ENCODE peak calls at places on chromosomes 16 and 17, in eight cellular contexts. One of them, this sample, is unnamed.

GRCh38 chr17:71432378-71433315 is 688.2 kb upstream of the SOX9 start:
- DNase-seq in HFFc6: no peak
- DNase-seq in astrocyte of the spinal cord: no peak
- DNase-seq in HFF-Myc: no peak
- DNase-seq in GM12878: no peak
- DNase-seq in cardiac fibroblast: no peak
- DNase-seq in spleen: no peak
- DNase-seq in GM12865: no peak
- DNase-seq in this sample: no peak

GRCh38 chr17:78278139-78278741 is 46.8 kb downstream of the TMEM235 start:
- DNase-seq in HFFc6: no peak
- DNase-seq in astrocyte of the spinal cord: no peak
- DNase-seq in HFF-Myc: no peak
- DNase-seq in GM12878: no peak
- DNase-seq in cardiac fibroblast: no peak
- DNase-seq in spleen: no peak
- DNase-seq in GM12865: no peak
- DNase-seq in this sample: no peak

GRCh38 chr16:71746442-71747046 is 22.0 kb upstream of the PHLPP2 start:
- DNase-seq in HFFc6: peak
- DNase-seq in astrocyte of the spinal cord: peak
- DNase-seq in HFF-Myc: no peak
- DNase-seq in GM12878: no peak
- DNase-seq in cardiac fibroblast: peak
- DNase-seq in spleen: no peak
- DNase-seq in GM12865: peak
- DNase-seq in this sample: no peak

GRCh38 chr16:70749006-70749678 is 51.8 kb downstream of the VAC14 start:
- DNase-seq in HFFc6: no peak
- DNase-seq in astrocyte of the spinal cord: no peak
- DNase-seq in HFF-Myc: no peak
- DNase-seq in GM12878: no peak
- DNase-seq in cardiac fibroblast: no peak
- DNase-seq in spleen: no peak
- DNase-seq in GM12865: no peak
- DNase-seq in this sample: no peak

GRCh38 chr16:85098565-85098964 is 13.7 kb downstream of the CIBAR2 start:
- DNase-seq in HFFc6: no peak
- DNase-seq in astrocyte of the spinal cord: no peak
- DNase-seq in HFF-Myc: no peak
- DNase-seq in GM12878: no peak
- DNase-seq in cardiac fibroblast: no peak
- DNase-seq in spleen: no peak
- DNase-seq in GM12865: no peak
- DNase-seq in this sample: no peak

GRCh38 chr17:4492762-4493561 is 5.7 kb upstream of the SPNS2 start:
- DNase-seq in HFFc6: peak
- DNase-seq in astrocyte of the spinal cord: no peak
- DNase-seq in HFF-Myc: peak
- DNase-seq in GM12878: no peak
- DNase-seq in cardiac fibroblast: peak
- DNase-seq in spleen: no peak
- DNase-seq in GM12865: peak
- DNase-seq in this sample: peak

GRCh38 chr17:40218740-40219072 is 398 bp upstream of the WIPF2 start:
- DNase-seq in HFFc6: peak
- DNase-seq in astrocyte of the spinal cord: peak
- DNase-seq in HFF-Myc: peak
- DNase-seq in GM12878: peak
- DNase-seq in cardiac fibroblast: peak
- DNase-seq in spleen: peak
- DNase-seq in GM12865: peak
- DNase-seq in this sample: peak

GRCh38 chr16:30041841-30042240 is 10.8 kb upstream of the TLCD3B start:
- DNase-seq in HFFc6: peak
- DNase-seq in astrocyte of the spinal cord: peak
- DNase-seq in HFF-Myc: no peak
- DNase-seq in GM12878: no peak
- DNase-seq in cardiac fibroblast: peak
- DNase-seq in spleen: no peak
- DNase-seq in GM12865: no peak
- DNase-seq in this sample: no peak

GRCh38 chr16:1057252-1057932 is 15.2 kb upstream of the SSTR5 start:
- DNase-seq in HFFc6: no peak
- DNase-seq in astrocyte of the spinal cord: no peak
- DNase-seq in HFF-Myc: no peak
- DNase-seq in GM12878: no peak
- DNase-seq in cardiac fibroblast: peak
- DNase-seq in spleen: no peak
- DNase-seq in GM12865: peak
- DNase-seq in this sample: peak

GRCh38 chr17:40462343-40463121 is 19.3 kb downstream of the IGFBP4 start:
- DNase-seq in HFFc6: no peak
- DNase-seq in astrocyte of the spinal cord: no peak
- DNase-seq in HFF-Myc: no peak
- DNase-seq in GM12878: no peak
- DNase-seq in cardiac fibroblast: peak
- DNase-seq in spleen: no peak
- DNase-seq in GM12865: no peak
- DNase-seq in this sample: no peak

GRCh38 chr16:58026139-58026704 is 668 bp downstream of the MMP15 start:
- DNase-seq in HFFc6: no peak
- DNase-seq in astrocyte of the spinal cord: peak
- DNase-seq in HFF-Myc: no peak
- DNase-seq in GM12878: no peak
- DNase-seq in cardiac fibroblast: peak
- DNase-seq in spleen: peak
- DNase-seq in GM12865: peak
- DNase-seq in this sample: peak

GRCh38 chr16:58025351-58026138 is at the start of gene MMP15:
- DNase-seq in HFFc6: no peak
- DNase-seq in astrocyte of the spinal cord: peak
- DNase-seq in HFF-Myc: no peak
- DNase-seq in GM12878: no peak
- DNase-seq in cardiac fibroblast: peak
- DNase-seq in spleen: peak
- DNase-seq in GM12865: peak
- DNase-seq in this sample: peak

GRCh38 chr16:58027341-58028167 is 2.0 kb downstream of the MMP15 start:
- DNase-seq in HFFc6: no peak
- DNase-seq in astrocyte of the spinal cord: no peak
- DNase-seq in HFF-Myc: no peak
- DNase-seq in GM12878: no peak
- DNase-seq in cardiac fibroblast: no peak
- DNase-seq in spleen: peak
- DNase-seq in GM12865: no peak
- DNase-seq in this sample: peak

GRCh38 chr16:58028168-58028455 is 2.6 kb downstream of the MMP15 start:
- DNase-seq in HFFc6: no peak
- DNase-seq in astrocyte of the spinal cord: no peak
- DNase-seq in HFF-Myc: no peak
- DNase-seq in GM12878: no peak
- DNase-seq in cardiac fibroblast: no peak
- DNase-seq in spleen: peak
- DNase-seq in GM12865: no peak
- DNase-seq in this sample: no peak

GRCh38 chr16:58026705-58027340 is 1.3 kb downstream of the MMP15 start:
- DNase-seq in HFFc6: no peak
- DNase-seq in astrocyte of the spinal cord: no peak
- DNase-seq in HFF-Myc: no peak
- DNase-seq in GM12878: no peak
- DNase-seq in cardiac fibroblast: no peak
- DNase-seq in spleen: peak
- DNase-seq in GM12865: no peak
- DNase-seq in this sample: peak
- TF ChIP-seq CTCF in HFFc6: no peak
- TF ChIP-seq CTCF in astrocyte of the spinal cord: no peak
- TF ChIP-seq CTCF in HFF-Myc: no peak
- TF ChIP-seq CTCF in GM12878: no peak
- TF ChIP-seq CTCF in cardiac fibroblast: no peak
- TF ChIP-seq CTCF in spleen: no peak
- TF ChIP-seq CTCF in GM12865: no peak
- TF ChIP-seq CTCF in this sample: no peak

GRCh38 chr16:13379266-13379665 is 477.9 kb downstream of the SHISA9 start:
- DNase-seq in HFFc6: no peak
- DNase-seq in astrocyte of the spinal cord: no peak
- DNase-seq in HFF-Myc: no peak
- DNase-seq in GM12878: no peak
- DNase-seq in cardiac fibroblast: no peak
- DNase-seq in spleen: no peak
- DNase-seq in GM12865: no peak
- DNase-seq in this sample: no peak

GRCh38 chr16:13377143-13377542 is 475.7 kb downstream of the SHISA9 start:
- DNase-seq in HFFc6: no peak
- DNase-seq in astrocyte of the spinal cord: no peak
- DNase-seq in HFF-Myc: no peak
- DNase-seq in GM12878: no peak
- DNase-seq in cardiac fibroblast: no peak
- DNase-seq in spleen: no peak
- DNase-seq in GM12865: no peak
- DNase-seq in this sample: no peak

GRCh38 chr16:13376174-13376573 is 474.8 kb downstream of the SHISA9 start:
- DNase-seq in HFFc6: no peak
- DNase-seq in astrocyte of the spinal cord: no peak
- DNase-seq in HFF-Myc: no peak
- DNase-seq in GM12878: no peak
- DNase-seq in cardiac fibroblast: no peak
- DNase-seq in spleen: no peak
- DNase-seq in GM12865: no peak
- DNase-seq in this sample: no peak

GRCh38 chr16:13372421-13372820 is 471.0 kb downstream of the SHISA9 start:
- DNase-seq in HFFc6: no peak
- DNase-seq in astrocyte of the spinal cord: no peak
- DNase-seq in HFF-Myc: no peak
- DNase-seq in GM12878: no peak
- DNase-seq in cardiac fibroblast: no peak
- DNase-seq in spleen: no peak
- DNase-seq in GM12865: no peak
- DNase-seq in this sample: no peak

DNA sequence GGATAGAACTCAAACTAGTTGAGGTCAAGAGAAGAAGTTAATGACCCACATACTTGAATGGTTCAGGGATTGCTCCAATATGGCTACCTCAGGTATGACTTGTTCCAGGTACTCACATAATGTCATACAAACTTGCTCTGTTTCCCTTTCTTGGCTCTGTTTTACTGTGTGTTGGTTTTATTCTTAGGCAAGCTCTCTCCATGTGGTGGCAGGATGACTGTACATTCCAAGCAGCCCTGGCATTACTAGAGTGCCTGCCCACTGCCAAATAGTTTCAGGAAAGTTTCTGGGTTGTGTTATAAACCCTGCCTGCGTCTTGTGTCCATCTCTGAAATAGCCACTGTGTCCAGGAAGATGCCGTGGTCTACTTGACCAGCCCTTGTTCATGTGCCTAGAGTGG is 476.8 kb downstream of the SHISA9 start:
- DNase-seq in HFFc6: no peak
- DNase-seq in astrocyte of the spinal cord: no peak
- DNase-seq in HFF-Myc: no peak
- DNase-seq in GM12878: no peak
- DNase-seq in cardiac fibroblast: no peak
- DNase-seq in spleen: no peak
- DNase-seq in GM12865: no peak
- DNase-seq in this sample: no peak
- TF ChIP-seq CTCF in HFFc6: no peak
- TF ChIP-seq CTCF in astrocyte of the spinal cord: no peak
- TF ChIP-seq CTCF in HFF-Myc: no peak
- TF ChIP-seq CTCF in GM12878: no peak
- TF ChIP-seq CTCF in cardiac fibroblast: no peak
- TF ChIP-seq CTCF in spleen: no peak
- TF ChIP-seq CTCF in GM12865: no peak
- TF ChIP-seq CTCF in this sample: no peak

DNA sequence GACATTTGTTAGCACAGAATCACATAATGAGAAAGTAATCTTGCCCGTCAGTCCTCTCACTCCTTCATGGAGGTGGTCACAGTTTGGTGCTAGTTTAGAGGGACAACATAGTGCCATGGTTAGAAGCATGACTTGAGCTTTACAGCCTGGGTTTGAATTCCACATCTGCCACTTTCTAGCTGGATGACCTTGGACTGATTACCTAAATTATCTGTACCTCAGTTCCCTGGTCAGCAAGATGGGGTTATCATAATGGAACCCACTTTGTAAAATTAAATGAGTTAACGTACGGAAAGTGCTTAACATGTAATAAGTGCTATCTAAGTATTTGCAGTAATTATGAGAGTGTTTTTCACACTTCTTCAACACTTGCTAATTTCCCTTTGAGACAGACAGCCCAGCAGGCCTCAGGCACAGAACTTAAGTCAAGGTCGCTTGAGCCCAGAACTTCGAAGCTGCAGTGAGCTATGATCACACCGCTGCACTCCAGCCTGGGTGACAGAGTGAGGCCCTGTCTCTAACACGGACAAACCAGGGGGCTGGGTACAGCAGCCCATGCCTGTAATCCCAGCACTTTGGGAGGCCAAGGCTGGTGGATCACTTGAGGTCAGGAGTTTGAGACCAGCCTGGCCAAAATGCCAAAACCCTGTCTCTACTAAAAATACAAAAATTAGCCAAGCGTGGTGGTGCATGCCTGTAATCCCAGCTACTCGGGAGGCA is 7.1 kb downstream of the VWA3A start:
- DNase-seq in HFFc6: no peak
- DNase-seq in astrocyte of the spinal cord: no peak
- DNase-seq in HFF-Myc: no peak
- DNase-seq in GM12878: no peak
- DNase-seq in cardiac fibroblast: no peak
- DNase-seq in spleen: no peak
- DNase-seq in GM12865: no peak
- DNase-seq in this sample: no peak
- TF ChIP-seq CTCF in HFFc6: peak
- TF ChIP-seq CTCF in astrocyte of the spinal cord: no peak
- TF ChIP-seq CTCF in HFF-Myc: no peak
- TF ChIP-seq CTCF in GM12878: no peak
- TF ChIP-seq CTCF in cardiac fibroblast: no peak
- TF ChIP-seq CTCF in spleen: no peak
- TF ChIP-seq CTCF in GM12865: no peak
- TF ChIP-seq CTCF in this sample: no peak

DNA sequence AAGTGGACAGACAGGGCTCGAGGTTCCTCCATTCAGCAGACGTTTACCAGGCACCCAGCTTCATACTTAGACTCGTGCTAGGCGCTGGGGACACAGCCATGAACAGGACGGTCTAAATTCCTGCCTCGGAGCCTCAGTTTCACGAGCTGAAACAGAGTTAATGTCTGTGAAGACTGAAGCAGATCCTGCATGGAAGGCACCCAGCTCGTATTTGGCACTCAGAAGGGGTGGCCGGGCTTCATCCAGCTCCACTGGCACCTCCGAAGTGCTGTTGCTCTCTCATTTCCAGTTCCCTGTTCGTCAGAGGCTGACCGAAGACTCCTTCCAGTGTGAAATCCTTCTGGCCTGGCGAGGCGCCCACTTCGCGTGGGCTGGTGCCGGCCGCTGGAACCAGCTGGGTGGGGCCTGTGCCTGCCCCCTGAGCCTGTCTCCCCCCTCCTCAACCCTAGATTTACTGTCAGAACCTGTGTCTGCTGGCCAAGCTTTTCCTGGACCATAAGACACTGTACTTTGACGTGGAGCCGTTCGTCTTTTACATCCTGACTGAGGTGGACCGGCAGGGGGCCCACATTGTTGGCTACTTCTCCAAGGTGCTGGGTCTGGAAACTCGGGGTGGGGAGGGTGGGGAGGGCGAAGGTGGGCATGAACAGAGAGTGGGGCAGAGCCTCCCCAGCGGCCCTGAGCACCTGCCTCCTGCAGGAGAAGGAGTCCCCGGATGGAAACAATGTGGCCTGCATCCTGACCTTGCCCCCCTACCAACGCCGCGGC is 5.8 kb downstream of the PRSS8 start:
- DNase-seq in HFFc6: no peak
- DNase-seq in astrocyte of the spinal cord: no peak
- DNase-seq in HFF-Myc: no peak
- DNase-seq in GM12878: no peak
- DNase-seq in cardiac fibroblast: peak
- DNase-seq in spleen: peak
- DNase-seq in GM12865: no peak
- DNase-seq in this sample: no peak
- TF ChIP-seq CTCF in HFFc6: no peak
- TF ChIP-seq CTCF in astrocyte of the spinal cord: no peak
- TF ChIP-seq CTCF in HFF-Myc: no peak
- TF ChIP-seq CTCF in GM12878: no peak
- TF ChIP-seq CTCF in cardiac fibroblast: no peak
- TF ChIP-seq CTCF in spleen: no peak
- TF ChIP-seq CTCF in GM12865: no peak
- TF ChIP-seq CTCF in this sample: no peak